ENCODE peak calls at places on chromosomes 12 and 14, in nine cellular contexts. A is substantia nigra; O is central memory CD4-positive, alpha-beta T cell; W is NCI-H1092 treated with DMSO at 0.1 percent for 48 hours; S is activated CD4-positive, alpha-beta T cell treated with anti-CD3 and anti-CD28 coated beads, Interleukin-2, amount 10 ng/mL, durations not matched to agents 7 days and 5 days; B is SHP77 treated with DMSO at 0.1 percent for 48 hours; J is EL; D is CMK; F is memory B cell. Z is an unnamed sample.

GRCh38 chr14:89504602-89505320 is 87.7 kb upstream of the FOXN3 start:
- DNase-seq in A (no peak), O (no peak), W (no peak), S (peak), B (no peak), J (peak), D (peak), F (no peak), Z (no peak)

GRCh38 chr14:104080557-104081492 is 4.7 kb upstream of the ASPG start:
- DNase-seq in A (no peak), O (no peak), W (no peak), S (no peak), B (no peak), J (no peak), D (no peak), F (no peak), Z (no peak)

GRCh38 chr14:105853089-105853906 is 326.9 kb downstream of the TMEM121 start:
- DNase-seq in A (no peak), O (no peak), W (peak), S (peak), B (no peak), J (no peak), D (peak), F (no peak), Z (no peak)

GRCh38 chr12:91920276-91920675 is 225.4 kb downstream of the BTG1 start:
- DNase-seq in A (no peak), O (no peak), W (no peak), S (no peak), B (peak), J (peak), D (no peak), F (no peak), Z (no peak)

GRCh38 chr14:42269234-42269633 is 662.6 kb downstream of the LRFN5 start:
- DNase-seq in A (no peak), O (no peak), W (no peak), S (no peak), B (no peak), J (no peak), D (no peak), F (no peak), Z (no peak)

GRCh38 chr12:38886064-38886463 is 19.3 kb downstream of the CPNE8 start:
- DNase-seq in A (no peak), O (no peak), W (no peak), S (no peak), B (peak), J (no peak), D (no peak), F (no peak), Z (no peak)

GRCh38 chr12:13376627-13377373 is 180.3 kb downstream of the EMP1 start:
- DNase-seq in A (no peak), O (no peak), W (no peak), S (no peak), B (no peak), J (no peak), D (no peak), F (no peak), Z (no peak)

GRCh38 chr14:52873096-52873495 is 77.8 kb downstream of the FERMT2 start:
- DNase-seq in A (no peak), O (no peak), W (no peak), S (no peak), B (no peak), J (no peak), D (no peak), F (no peak), Z (no peak)

GRCh38 chr14:23366163-23366921 is 1.4 kb upstream of the EFS start:
- DNase-seq in A (peak), O (no peak), W (peak), S (no peak), B (no peak), J (peak), D (no peak), F (no peak), Z (no peak)

GRCh38 chr12:86230516-86231146 is 25.6 kb downstream of the MGAT4C start:
- DNase-seq in A (no peak), O (no peak), W (no peak), S (no peak), B (no peak), J (peak), D (no peak), F (no peak), Z (no peak)

GRCh38 chr12:111330800-111331752 is 37.8 kb downstream of the PHETA1 start:
- DNase-seq in A (no peak), O (no peak), W (peak), S (no peak), B (peak), J (peak), D (peak), F (no peak), Z (no peak)

GRCh38 chr12:31246470-31246850 is 79.5 kb downstream of the SINHCAF start:
- DNase-seq in A (no peak), O (no peak), W (no peak), S (no peak), B (no peak), J (peak), D (no peak), F (no peak), Z (no peak)

GRCh38 chr12:21429994-21430393 is 7.5 kb upstream of the PYROXD1 start:
- DNase-seq in A (no peak), O (no peak), W (no peak), S (no peak), B (no peak), J (no peak), D (no peak), F (no peak), Z (no peak)

GRCh38 chr12:96359328-96359727 is 40.9 kb downstream of the CDK17 start:
- DNase-seq in A (no peak), O (no peak), W (no peak), S (no peak), B (no peak), J (no peak), D (no peak), F (no peak), Z (no peak)

GRCh38 chr12:64560395-64561301 is 49.6 kb upstream of the RASSF3 start:
- DNase-seq in A (no peak), O (no peak), W (no peak), S (no peak), B (no peak), J (peak), D (no peak), F (no peak), Z (no peak)

GRCh38 chr12:10214131-10214876 is 1.6 kb downstream of the GABARAPL1 start:
- DNase-seq in A (no peak), O (no peak), W (no peak), S (no peak), B (no peak), J (peak), D (no peak), F (no peak), Z (no peak)

GRCh38 chr14:105378873-105379685 is 19.3 kb upstream of the TEX22 start:
- DNase-seq in A (no peak), O (no peak), W (no peak), S (no peak), B (no peak), J (no peak), D (no peak), F (no peak), Z (no peak)

GRCh38 chr14:89912667-89913211 is 41.8 kb downstream of the EFCAB11 start:
- DNase-seq in A (no peak), O (no peak), W (no peak), S (no peak), B (no peak), J (peak), D (no peak), F (no peak), Z (no peak)